ENCODE peak calls at places on chromosomes 4 and X, in nine cellular contexts. Z, V, G, K, T, P, Y, M and J are unnamed samples.

GRCh38 chr4:957581-958313 is 15.6 kb downstream of the DGKQ start:
- DNase-seq in Z (peak), V (no peak), G (no peak), K (no peak), T (no peak), P (no peak), Y (no peak), M (peak), J (no peak)

GRCh38 chrX:65035451-65035779 is 59.2 kb upstream of the ZC4H2 start:
- DNase-seq in Z (peak), V (peak), G (peak), K (peak), T (no peak), P (no peak), Y (no peak), M (peak), J (no peak)

GRCh38 chrX:132482632-132483031 is 6.2 kb downstream of the MBNL3 start:
- DNase-seq in Z (no peak), V (no peak), G (no peak), K (no peak), T (no peak), P (no peak), Y (no peak), M (no peak), J (no peak)

GRCh38 chr4:91961504-91961903 is 342.3 kb upstream of the GRID2 start:
- DNase-seq in Z (no peak), V (no peak), G (no peak), K (peak), T (no peak), P (no peak), Y (no peak), M (no peak), J (no peak)

GRCh38 chrX:10677490-10677889 is 57.1 kb upstream of the MID1 start:
- DNase-seq in Z (no peak), V (no peak), G (no peak), K (peak), T (no peak), P (no peak), Y (no peak), M (no peak), J (no peak)

GRCh38 chr4:158760866-158761265 is 8.0 kb upstream of the FNIP2 start:
- DNase-seq in Z (no peak), V (no peak), G (no peak), K (peak), T (no peak), P (no peak), Y (no peak), M (no peak), J (no peak)

GRCh38 chr4:115424852-115425251 is 311.4 kb upstream of the NDST4 start:
- DNase-seq in Z (no peak), V (no peak), G (no peak), K (no peak), T (no peak), P (no peak), Y (no peak), M (no peak), J (no peak)

GRCh38 chr4:8188743-8189550 is 10.1 kb upstream of the SH3TC1 start:
- DNase-seq in Z (no peak), V (peak), G (no peak), K (no peak), T (peak), P (peak), Y (no peak), M (no peak), J (no peak)

GRCh38 chr4:129668092-129668491 is 572.1 kb downstream of the C4orf33 start:
- DNase-seq in Z (no peak), V (no peak), G (no peak), K (no peak), T (no peak), P (no peak), Y (no peak), M (no peak), J (no peak)

GRCh38 chr4:80926891-80927290 is 103.6 kb upstream of the BMP3 start:
- DNase-seq in Z (no peak), V (no peak), G (no peak), K (no peak), T (no peak), P (no peak), Y (no peak), M (no peak), J (no peak)

GRCh38 chr4:16627999-16628398 is 270.4 kb downstream of the LDB2 start:
- DNase-seq in Z (no peak), V (no peak), G (no peak), K (peak), T (no peak), P (no peak), Y (no peak), M (no peak), J (no peak)

GRCh38 chrX:15815779-15816452 is 25.6 kb downstream of the ZRSR2 start:
- DNase-seq in Z (no peak), V (no peak), G (no peak), K (peak), T (no peak), P (no peak), Y (peak), M (peak), J (peak)

GRCh38 chr4:57037982-57038604 is 59.4 kb downstream of the POLR2B start:
- DNase-seq in Z (peak), V (peak), G (no peak), K (peak), T (peak), P (peak), Y (peak), M (peak), J (no peak)

GRCh38 chr4:177371452-177371851 is 61.8 kb downstream of the NEIL3 start:
- DNase-seq in Z (no peak), V (no peak), G (no peak), K (no peak), T (no peak), P (no peak), Y (no peak), M (no peak), J (no peak)

GRCh38 chr4:47482326-47482725 is 2.7 kb upstream of the ATP10D start:
- DNase-seq in Z (no peak), V (no peak), G (no peak), K (peak), T (no peak), P (no peak), Y (no peak), M (no peak), J (no peak)

GRCh38 chr4:144579411-144580020 is 66.4 kb upstream of the HHIP start:
- DNase-seq in Z (no peak), V (no peak), G (no peak), K (peak), T (no peak), P (no peak), Y (no peak), M (no peak), J (no peak)

DNA sequence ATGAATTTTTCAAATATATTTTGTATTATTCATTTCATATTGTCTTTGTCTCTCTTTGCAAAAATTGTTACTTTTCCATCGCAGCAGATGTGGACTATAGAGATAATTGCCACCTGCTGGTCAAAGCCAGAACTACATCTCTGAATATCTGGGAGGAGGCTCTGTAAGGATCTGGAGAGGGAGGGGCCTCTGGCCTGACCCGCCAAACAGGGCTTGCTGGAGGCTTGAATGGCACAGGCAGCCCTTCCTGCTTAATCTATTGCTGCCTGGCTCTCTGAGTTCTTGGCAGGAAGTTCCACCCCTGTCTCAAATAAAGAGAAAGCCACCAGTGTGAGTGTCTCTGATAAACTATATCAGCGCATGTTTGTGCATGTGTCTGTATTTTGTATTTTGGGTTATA is 132.4 kb downstream of the ZMAT1 start:
- DNase-seq in Z (peak), V (peak), G (peak), K (peak), T (peak), P (peak), Y (peak), M (peak), J (peak)
- H3K4me3 ChIP-seq in Z (no peak), V (peak), G (peak), K (peak), T (peak), P (no peak), Y (no peak), M (peak), J (no peak)

DNA sequence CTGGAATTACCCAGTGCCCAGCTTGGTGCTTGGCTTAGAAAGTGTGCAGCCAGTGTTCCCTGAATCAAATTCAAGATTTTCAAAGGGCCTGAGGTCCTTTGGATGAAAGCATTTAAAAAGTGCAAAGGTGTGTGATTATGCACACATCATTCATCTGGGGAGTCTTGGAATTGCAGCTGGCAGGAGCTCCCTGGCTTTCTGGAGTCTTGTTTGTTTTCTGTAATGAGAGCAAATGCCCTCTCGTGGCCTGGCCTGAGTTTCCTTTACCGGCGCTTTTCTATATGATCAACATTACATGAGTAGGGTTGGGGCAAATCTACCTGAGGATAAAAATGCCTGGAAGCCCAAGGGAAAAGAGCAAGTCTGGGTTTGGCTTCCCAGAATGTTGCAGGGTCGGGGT is 24.6 kb upstream of the SORCS2 start:
- DNase-seq in Z (no peak), V (no peak), G (no peak), K (no peak), T (no peak), P (no peak), Y (no peak), M (no peak), J (no peak)
- TF ChIP-seq CTCF in Z (no peak), V (no peak), G (no peak), K (no peak), T (no peak), P (no peak), Y (no peak), M (no peak), J (no peak)

DNA sequence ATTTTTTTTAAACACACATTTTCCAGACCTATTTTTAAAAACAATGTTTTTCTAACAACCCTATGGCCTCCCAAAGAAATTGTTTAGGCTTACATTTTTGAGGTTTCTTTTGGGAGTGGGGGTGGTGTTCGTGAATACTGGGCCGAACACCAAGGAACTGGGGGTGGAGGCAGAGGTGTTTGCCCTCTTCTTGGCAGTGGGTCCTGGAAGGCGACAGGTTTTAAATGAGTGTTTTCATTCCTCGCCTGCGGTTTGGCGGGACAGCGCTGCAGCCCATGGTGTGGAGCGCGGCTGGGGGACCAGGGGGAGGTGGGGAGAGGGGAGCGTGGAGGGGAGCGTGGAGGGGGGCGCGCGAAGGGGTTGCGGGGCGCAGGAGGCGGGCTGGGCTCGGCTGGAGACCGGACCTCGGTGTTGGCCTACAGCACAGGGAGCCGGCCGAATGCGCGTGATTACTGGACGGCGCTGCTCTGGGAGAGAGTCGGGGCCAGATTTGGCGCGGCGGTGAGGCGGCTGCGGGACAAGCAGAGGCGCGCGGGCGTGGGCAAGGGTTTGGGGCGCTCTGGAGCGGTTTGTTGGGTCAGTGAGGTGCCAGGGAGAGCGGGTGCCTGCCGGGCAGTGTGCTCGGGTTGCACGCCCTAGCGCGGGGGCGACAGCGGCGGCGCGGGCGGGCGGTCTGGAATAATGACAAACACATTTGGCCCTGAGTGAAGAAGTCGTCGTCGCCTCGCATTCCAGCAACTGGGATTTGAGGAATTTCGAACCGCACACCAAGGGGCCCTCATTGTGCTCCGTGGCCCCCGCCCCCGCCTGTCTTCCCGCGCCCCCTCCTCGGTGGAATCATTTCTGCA is 762 bp downstream of the PDGFRA start:
- DNase-seq in Z (peak), V (no peak), G (no peak), K (peak), T (no peak), P (peak), Y (no peak), M (peak), J (no peak)
- H3K4me3 ChIP-seq in Z (peak), V (peak), G (peak), K (peak), T (peak), P (peak), Y (no peak), M (peak), J (no peak)

DNA sequence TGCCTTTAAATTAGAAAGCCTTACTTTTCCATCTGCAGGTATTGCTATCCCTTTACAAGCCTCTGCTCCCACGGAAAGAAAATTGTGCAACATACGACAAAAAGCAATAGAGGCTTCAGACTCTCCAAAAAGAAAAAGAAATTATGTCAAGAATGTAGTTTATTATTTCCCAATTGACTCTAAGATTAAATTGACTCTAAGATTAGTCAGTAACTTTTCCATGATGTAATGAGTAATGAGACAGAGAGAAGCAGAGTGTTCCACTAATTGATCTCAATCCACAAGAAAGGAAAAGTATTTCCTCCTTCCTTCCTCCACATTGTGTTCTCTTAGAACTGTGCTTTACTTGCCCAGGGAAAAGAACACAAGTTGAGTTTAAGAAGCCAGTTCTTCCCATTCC is 345.7 kb upstream of the HS3ST1 start:
- DNase-seq in Z (no peak), V (no peak), G (no peak), K (peak), T (no peak), P (no peak), Y (no peak), M (no peak), J (no peak)
- TF ChIP-seq CTCF in Z (no peak), V (no peak), G (no peak), K (no peak), T (no peak), P (no peak), Y (no peak), M (no peak), J (no peak)

GRCh38 chrX:25016361-25016671 is 551 bp upstream of the ARX start:
- DNase-seq in Z (peak), V (no peak), G (no peak), K (no peak), T (no peak), P (no peak), Y (no peak), M (no peak), J (no peak)
- H3K4me3 ChIP-seq in Z (no peak), V (no peak), G (peak), K (no peak), T (no peak), P (no peak), Y (no peak), M (no peak), J (no peak)

DNA sequence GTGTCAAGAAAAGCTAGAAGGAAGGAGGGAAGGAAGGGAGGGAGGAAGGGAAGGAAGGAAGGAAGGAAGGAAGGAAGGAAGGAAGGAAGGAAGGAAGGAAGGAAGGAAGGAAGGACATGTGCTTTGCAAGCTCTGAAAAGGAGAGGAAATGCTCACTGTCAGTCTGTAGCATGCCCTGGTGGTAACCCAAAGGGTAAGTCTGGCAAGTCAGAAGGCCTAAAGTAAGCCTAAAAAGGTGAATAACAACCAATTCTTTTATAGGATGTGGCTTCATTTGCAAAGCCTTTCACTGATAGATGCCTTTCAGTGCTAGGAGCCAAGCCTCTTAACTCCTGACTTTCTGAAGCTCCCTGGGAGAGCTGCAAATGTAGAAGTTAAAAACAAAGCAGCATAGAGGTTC is 542.6 kb downstream of the CFAP47 start:
- DNase-seq in Z (no peak), V (no peak), G (no peak), K (no peak), T (no peak), P (no peak), Y (no peak), M (no peak), J (no peak)
- TF ChIP-seq CTCF in Z (no peak), V (no peak), G (no peak), K (no peak), T (no peak), P (no peak), Y (no peak), M (no peak), J (no peak)